ENCODE peak calls at places on chromosome 10, in five cellular contexts. A, K, O, S and B are unnamed samples.
A peak's percentile ranks its signal among the peaks of the same experiment; 100 is the strongest.

GRCh38 chr10:128092454-128092853 is 33.8 kb downstream of the MKI67 start:
- DNase-seq in O (no peak), S (no peak), K (no peak), A (no peak), B (no peak)

GRCh38 chr10:60390224-60390626 is 550 bp upstream of the ANK3 start:
- DNase-seq in K (no peak), S (no peak), O (no peak), A (no peak), B (no peak)

GRCh38 chr10:13961096-13961495 is 369.6 kb downstream of the FRMD4A start:
- DNase-seq in O (no peak), K (no peak), A (no peak), S (no peak), B (no peak)

GRCh38 chr10:28906011-28906411 is 228.7 kb downstream of the BAMBI start:
- DNase-seq in A (no peak), S (no peak), K (no peak), O (no peak), B (no peak)

GRCh38 chr10:50577681-50578350 is 45.9 kb downstream of the SGMS1 start:
- DNase-seq in O (no peak), S (peak; percentile 11), K (no peak), A (no peak), B (no peak)

GRCh38 chr10:130570119-130570518 is 433.9 kb downstream of the GLRX3 start:
- DNase-seq in O (no peak), K (no peak), S (no peak), A (no peak), B (no peak)

GRCh38 chr10:62492012-62492869 is 118.1 kb downstream of the ZNF365 start:
- DNase-seq in S (no peak), K (no peak), A (peak; percentile 5), O (no peak), B (no peak)

GRCh38 chr10:1292611-1293021 is 236.4 kb downstream of the WDR37 start:
- DNase-seq in S (no peak), K (no peak), O (no peak), A (no peak), B (no peak)

GRCh38 chr10:100972115-100972903 is 3.0 kb downstream of the SEMA4G start:
- DNase-seq in K (no peak), S (no peak), A (no peak), O (no peak), B (no peak)

GRCh38 chr10:102660891-102661613 is 16.8 kb downstream of the TRIM8 start:
- DNase-seq in O (peak; percentile 70), S (peak; percentile 61), K (no peak), A (peak; percentile 38), B (no peak)

GRCh38 chr10:70296406-70296899 is 12.6 kb upstream of the NPFFR1 start:
- DNase-seq in S (no peak), O (peak; percentile 15), K (no peak), A (no peak), B (peak; percentile 75)

GRCh38 chr10:127964644-127965043 is 57.7 kb downstream of the PTPRE start:
- DNase-seq in A (no peak), S (no peak), O (no peak), K (no peak), B (no peak)

GRCh38 chr10:44662002-44662401 is 249.1 kb upstream of the TMEM72 start:
- DNase-seq in S (no peak), A (no peak), K (no peak), O (no peak), B (no peak)

GRCh38 chr10:677750-678661 is 11.5 kb downstream of the DIP2C start:
- DNase-seq in A (no peak), S (peak; percentile 6), O (no peak), K (no peak), B (no peak)

GRCh38 chr10:56505555-56505954 is 144.5 kb upstream of the ZWINT start:
- DNase-seq in A (no peak), K (no peak), O (no peak), S (no peak), B (no peak)

GRCh38 chr10:69842020-69842419 is 40.3 kb downstream of the COL13A1 start:
- DNase-seq in O (no peak), K (no peak), A (no peak), S (no peak), B (no peak)